ENCODE peak calls at places on chromosomes 11 and 22, in seven cellular contexts. N is K562, Q is HCT116, J is H1, F is HepG2, P is GM12878, O is SK-N-SH. L is an unnamed sample.

GRCh38 chr11:37572491-37573171 is 974.6 kb upstream of the RAG2 start:
- DNase-seq in N (no peak), Q (no peak), J (no peak), F (no peak), P (no peak), O (no peak), L (no peak)

GRCh38 chr22:41285441-41285819 is 557 bp downstream of the RANGAP1 start:
- DNase-seq in N (peak; percentile 70), Q (peak; percentile 64), J (peak; percentile 49), F (peak; percentile 56), P (no peak), O (peak; percentile 64), L (no peak)

GRCh38 chr11:68424981-68425865 is 35.3 kb upstream of the PPP6R3 start:
- DNase-seq in N (no peak), Q (no peak), J (no peak), F (no peak), P (no peak), O (no peak), L (no peak)

GRCh38 chr11:59997800-59998199 is 19.2 kb upstream of the OOSP4B start:
- DNase-seq in N (no peak), Q (no peak), J (no peak), F (no peak), P (no peak), O (no peak), L (no peak)

GRCh38 chr22:23278883-23279675 is 98.8 kb downstream of the BCR start:
- DNase-seq in N (peak; percentile 80), Q (no peak), J (no peak), F (no peak), P (no peak), O (no peak), L (peak; percentile 58)

GRCh38 chr11:16352707-16353106 is 3.6 kb downstream of the SOX6 start:
- DNase-seq in N (no peak), Q (no peak), J (no peak), F (no peak), P (no peak), O (no peak), L (no peak)

GRCh38 chr11:47236482-47236881 is 12.1 kb downstream of the ACP2 start:
- DNase-seq in N (no peak), Q (no peak), J (no peak), F (no peak), P (no peak), O (peak; percentile 3), L (no peak)

GRCh38 chr11:17771841-17772401 is 37.3 kb downstream of the KCNC1 start:
- DNase-seq in N (no peak), Q (no peak), J (no peak), F (no peak), P (no peak), O (no peak), L (no peak)

GRCh38 chr11:62554377-62554776 is 7.8 kb upstream of the AHNAK start:
- DNase-seq in N (no peak), Q (no peak), J (no peak), F (no peak), P (no peak), O (no peak), L (peak; percentile 68)

GRCh38 chr11:120330045-120330444 is 4.9 kb downstream of the TLCD5 start:
- DNase-seq in N (no peak), Q (no peak), J (no peak), F (no peak), P (no peak), O (no peak), L (no peak)

GRCh38 chr11:67271548-67272284 is 5.4 kb downstream of the GRK2 start:
- DNase-seq in N (no peak), Q (no peak), J (no peak), F (no peak), P (peak; percentile 39), O (no peak), L (peak; percentile 73)

GRCh38 chr22:37470087-37470445 is 16.1 kb downstream of the MFNG start:
- DNase-seq in N (no peak), Q (no peak), J (no peak), F (no peak), P (no peak), O (no peak), L (no peak)

GRCh38 chr11:705646-706438 is at the start of gene EPS8L2:
- DNase-seq in N (peak; percentile 91), Q (no peak), J (peak; percentile 73), F (no peak), P (no peak), O (peak; percentile 45), L (peak; percentile 89)

GRCh38 chr11:704799-705645 is 1.0 kb upstream of the EPS8L2 start:
- DNase-seq in N (no peak), Q (no peak), J (no peak), F (peak; percentile 93), P (no peak), O (peak; percentile 25), L (peak; percentile 92)

GRCh38 chr11:707817-708420 is 1.9 kb downstream of the EPS8L2 start:
- DNase-seq in N (no peak), Q (no peak), J (no peak), F (peak; percentile 60), P (no peak), O (peak; percentile 37), L (peak; percentile 80)

GRCh38 chr11:706957-707816 is 1.2 kb downstream of the EPS8L2 start:
- DNase-seq in N (peak; percentile 56), Q (no peak), J (no peak), F (peak; percentile 94), P (no peak), O (peak; percentile 68), L (peak; percentile 69)

DNA sequence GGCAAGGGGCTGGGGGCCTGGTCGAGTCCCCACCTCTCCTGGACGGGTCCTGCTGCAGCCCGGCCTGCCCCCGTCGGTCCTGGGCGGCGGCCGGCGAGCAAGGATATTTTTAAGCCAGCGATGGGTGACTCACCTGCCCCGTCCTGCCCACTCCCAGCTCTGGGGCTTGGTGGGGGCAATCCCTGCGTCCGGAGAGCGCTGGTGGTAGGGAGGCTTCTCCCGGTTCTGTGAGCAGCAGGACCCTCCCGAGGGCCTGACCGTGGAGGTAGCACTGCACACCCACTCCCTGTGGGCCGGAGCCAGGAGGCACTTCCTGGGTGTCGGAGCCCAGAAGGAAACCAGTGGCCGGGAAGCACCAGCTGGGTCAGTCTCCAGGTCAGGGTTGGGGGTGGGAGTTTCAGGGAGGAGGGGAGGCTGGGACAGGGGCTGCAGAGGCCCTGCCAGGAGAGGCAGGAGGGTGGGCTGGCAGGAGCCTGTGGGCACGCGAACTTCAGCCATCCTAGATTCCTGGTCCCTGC is 467 bp downstream of the EPS8L2 start:
- DNase-seq in N (peak; percentile 53), Q (no peak), J (peak; percentile 69), F (no peak), P (no peak), O (no peak), L (no peak)
- TF ChIP-seq JUND in N (no peak), Q (no peak), J (no peak), F (no peak), P (no peak), O (no peak), L (no peak)

GRCh38 chr11:1382429-1382828 is 7.3 kb upstream of the BRSK2 start:
- DNase-seq in N (no peak), Q (no peak), J (no peak), F (no peak), P (no peak), O (no peak), L (no peak)

GRCh38 chr11:1387521-1387920 is 2.2 kb upstream of the BRSK2 start:
- DNase-seq in N (no peak), Q (no peak), J (no peak), F (no peak), P (no peak), O (no peak), L (no peak)

GRCh38 chr11:1384206-1384965 is 5.3 kb upstream of the BRSK2 start:
- DNase-seq in N (no peak), Q (no peak), J (no peak), F (no peak), P (peak; percentile 8), O (no peak), L (no peak)

GRCh38 chr11:1381793-1382425 is 7.8 kb upstream of the BRSK2 start:
- DNase-seq in N (no peak), Q (no peak), J (no peak), F (no peak), P (no peak), O (no peak), L (no peak)

DNA sequence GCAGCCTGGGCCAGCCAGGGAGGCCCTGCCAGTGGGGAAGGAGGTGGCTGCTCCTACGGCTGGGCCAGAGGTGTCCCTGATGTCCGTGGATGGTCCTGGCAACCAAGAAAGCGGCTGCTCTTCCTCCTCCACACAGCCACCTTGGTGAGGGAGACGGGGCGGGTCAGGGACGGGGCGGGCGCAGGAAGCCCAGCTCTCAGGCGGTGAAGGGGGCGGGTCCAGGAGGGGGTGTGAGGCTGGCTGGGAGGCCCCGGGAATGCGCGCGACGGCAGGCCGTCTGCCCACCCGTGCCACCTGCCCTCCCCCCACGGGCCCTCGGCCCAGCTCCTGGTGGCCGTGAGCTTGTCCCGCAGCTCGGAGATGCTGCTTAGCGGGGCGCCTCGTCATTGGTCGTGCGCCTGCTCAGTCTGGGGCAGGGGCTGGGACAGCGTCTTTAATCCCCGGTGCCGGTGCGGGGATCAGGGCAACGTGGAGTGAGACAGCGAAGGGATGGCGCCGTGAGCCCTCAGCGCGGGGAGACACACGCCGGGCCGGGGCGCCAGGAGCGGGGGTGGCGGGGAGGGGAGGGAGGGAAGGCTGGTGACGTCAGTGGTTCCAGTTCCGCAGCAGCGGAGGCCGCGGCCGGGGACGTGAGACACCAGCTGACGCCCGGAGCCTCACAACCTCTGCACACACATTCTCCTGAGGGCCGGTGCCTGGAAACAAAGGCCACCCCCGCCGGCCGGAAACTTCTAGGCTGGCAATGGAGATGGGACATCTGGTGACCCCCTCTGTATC is 6.7 kb upstream of the BRSK2 start:
- DNase-seq in N (peak; percentile 69), Q (peak; percentile 31), J (peak; percentile 78), F (peak; percentile 22), P (peak; percentile 26), O (peak; percentile 91), L (peak; percentile 79)
- TF ChIP-seq JUND in N (no peak), Q (no peak), J (no peak), F (no peak), P (no peak), O (no peak), L (no peak)

GRCh38 chr11:113505541-113506375 is 30.6 kb upstream of the DRD2 start:
- DNase-seq in N (no peak), Q (peak; percentile 22), J (no peak), F (peak; percentile 55), P (no peak), O (peak; percentile 33), L (no peak)
- TF ChIP-seq JUND in N (no peak), Q (no peak), J (no peak), F (no peak), P (no peak), O (peak; percentile 4), L (no peak)

GRCh38 chr22:19292262-19293230 is 1.0 kb upstream of the CLTCL1 start:
- DNase-seq in N (peak; percentile 26), Q (no peak), J (no peak), F (no peak), P (no peak), O (no peak), L (no peak)

GRCh38 chr22:19291218-19291579 is 320 bp downstream of the CLTCL1 start:
- DNase-seq in N (peak; percentile 88), Q (no peak), J (peak; percentile 66), F (no peak), P (no peak), O (peak; percentile 76), L (no peak)

GRCh38 chr22:19290400-19291217 is 910 bp downstream of the CLTCL1 start:
- DNase-seq in N (peak; percentile 66), Q (no peak), J (no peak), F (peak; percentile 10), P (no peak), O (no peak), L (no peak)

GRCh38 chr22:19291580-19292261 is at the start of gene CLTCL1:
- DNase-seq in N (peak; percentile 100), Q (peak; percentile 38), J (peak; percentile 92), F (peak; percentile 46), P (peak; percentile 21), O (peak; percentile 100), L (peak; percentile 70)

GRCh38 chr22:19295733-19296132 is 4.2 kb upstream of the CLTCL1 start:
- DNase-seq in N (no peak), Q (no peak), J (no peak), F (no peak), P (no peak), O (no peak), L (no peak)
- TF ChIP-seq JUND in N (no peak), Q (no peak), J (no peak), F (no peak), P (no peak), O (no peak), L (no peak)